ENCODE peak calls at places on chromosomes 2 and 18, in six cellular contexts. J is fibroblast of lung, W is body of pancreas, M is fibroblast of mammary gland, D is pancreas, L is HFF-Myc. N is an unnamed sample.
A peak's percentile ranks its signal among the peaks of the same experiment; 100 is the strongest.

GRCh38 chr2:226447896-226448295 is 351.7 kb downstream of the IRS1 start:
- DNase-seq in J (peak; percentile 10), L (no peak), D (no peak), M (peak; percentile 47), W (no peak), N (peak; percentile 55)

GRCh38 chr2:188330316-188331053 is 38.8 kb downstream of the GULP1 start:
- DNase-seq in W (no peak), D (no peak), J (no peak), L (no peak), M (no peak), N (no peak)

GRCh38 chr18:36403896-36404824 is 106.6 kb downstream of the FHOD3 start:
- DNase-seq in W (no peak), M (no peak), J (no peak), L (no peak), D (no peak), N (no peak)

GRCh38 chr18:7950380-7951143 is 383.4 kb downstream of the PTPRM start:
- DNase-seq in W (no peak), D (no peak), J (peak; percentile 54), M (peak; percentile 83), L (peak; percentile 54), N (peak; percentile 71)

GRCh38 chr2:168712053-168712452 is 90.4 kb upstream of the NOSTRIN start:
- DNase-seq in L (no peak), J (no peak), M (peak; percentile 19), D (no peak), W (no peak), N (no peak)

GRCh38 chr2:88055049-88055435 is 541 bp downstream of the KRCC1 start:
- DNase-seq in L (no peak), J (peak; percentile 66), D (no peak), W (no peak), M (peak; percentile 53), N (peak; percentile 53)

GRCh38 chr2:223781560-223781959 is 55.8 kb downstream of the AP1S3 start:
- DNase-seq in W (no peak), M (no peak), D (no peak), L (no peak), J (no peak), N (no peak)

GRCh38 chr18:48963555-48964480 is 13.1 kb upstream of the SMAD7 start:
- DNase-seq in W (no peak), J (no peak), L (no peak), D (no peak), M (no peak), N (no peak)

GRCh38 chr2:201698588-201699226 is at the start of gene MPP4:
- DNase-seq in M (peak; percentile 68), J (peak; percentile 25), L (peak; percentile 65), D (no peak), W (no peak), N (peak; percentile 73)

GRCh38 chr2:151437630-151438029 is 27.9 kb downstream of the RIF1 start:
- DNase-seq in L (peak; percentile 10), M (peak; percentile 44), W (no peak), J (peak; percentile 55), D (no peak), N (no peak)

GRCh38 chr2:8602809-8603208 is 79.0 kb upstream of the ID2 start:
- DNase-seq in M (peak; percentile 23), D (no peak), J (no peak), W (no peak), L (no peak), N (peak; percentile 50)

GRCh38 chr2:191622374-191623320 is 55.3 kb upstream of the NABP1 start:
- DNase-seq in D (no peak), L (no peak), M (no peak), W (no peak), J (no peak), N (no peak)

GRCh38 chr2:240716130-240716798 is 24.6 kb downstream of the AQP12A start:
- DNase-seq in M (no peak), J (no peak), W (no peak), D (peak; percentile 30), L (no peak), N (no peak)

GRCh38 chr2:7116516-7116915 is 199.3 kb downstream of the RNF144A start:
- DNase-seq in L (no peak), J (no peak), M (no peak), D (no peak), W (no peak), N (no peak)

GRCh38 chr2:7108792-7109557 is 191.8 kb downstream of the RNF144A start:
- DNase-seq in M (no peak), L (no peak), W (no peak), J (no peak), D (no peak), N (no peak)

GRCh38 chr2:7109558-7109935 is 192.3 kb downstream of the RNF144A start:
- DNase-seq in J (no peak), M (no peak), D (no peak), W (no peak), L (no peak), N (no peak)

GRCh38 chr2:7115364-7115763 is 198.2 kb downstream of the RNF144A start:
- DNase-seq in L (no peak), D (no peak), M (no peak), W (no peak), J (no peak), N (no peak)

DNA sequence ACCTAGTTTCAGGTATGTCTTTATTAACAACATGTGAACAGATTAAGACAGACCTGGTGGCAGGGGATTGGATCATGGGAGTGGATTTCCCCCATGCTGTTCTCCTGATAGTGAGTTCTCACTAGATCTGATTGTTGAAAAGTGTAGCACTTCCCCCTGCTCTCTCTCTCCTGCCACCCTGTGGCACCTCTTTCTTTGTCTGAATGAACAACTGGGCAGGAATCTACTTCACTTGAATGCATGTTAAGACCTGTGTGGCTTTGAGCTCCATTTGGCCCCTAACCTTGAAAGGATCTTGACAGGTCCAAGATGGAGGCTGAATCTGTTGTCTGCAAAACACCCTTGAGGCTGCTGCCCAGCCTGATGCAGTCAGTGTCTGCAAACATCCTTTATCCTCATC is 194.4 kb downstream of the RNF144A start:
- DNase-seq in J (no peak), W (no peak), D (no peak), M (no peak), L (no peak), N (no peak)
- TF ChIP-seq CTCF in J (no peak), W (no peak), D (no peak), M (no peak), L (peak; percentile 8), N (peak; percentile 4)

DNA sequence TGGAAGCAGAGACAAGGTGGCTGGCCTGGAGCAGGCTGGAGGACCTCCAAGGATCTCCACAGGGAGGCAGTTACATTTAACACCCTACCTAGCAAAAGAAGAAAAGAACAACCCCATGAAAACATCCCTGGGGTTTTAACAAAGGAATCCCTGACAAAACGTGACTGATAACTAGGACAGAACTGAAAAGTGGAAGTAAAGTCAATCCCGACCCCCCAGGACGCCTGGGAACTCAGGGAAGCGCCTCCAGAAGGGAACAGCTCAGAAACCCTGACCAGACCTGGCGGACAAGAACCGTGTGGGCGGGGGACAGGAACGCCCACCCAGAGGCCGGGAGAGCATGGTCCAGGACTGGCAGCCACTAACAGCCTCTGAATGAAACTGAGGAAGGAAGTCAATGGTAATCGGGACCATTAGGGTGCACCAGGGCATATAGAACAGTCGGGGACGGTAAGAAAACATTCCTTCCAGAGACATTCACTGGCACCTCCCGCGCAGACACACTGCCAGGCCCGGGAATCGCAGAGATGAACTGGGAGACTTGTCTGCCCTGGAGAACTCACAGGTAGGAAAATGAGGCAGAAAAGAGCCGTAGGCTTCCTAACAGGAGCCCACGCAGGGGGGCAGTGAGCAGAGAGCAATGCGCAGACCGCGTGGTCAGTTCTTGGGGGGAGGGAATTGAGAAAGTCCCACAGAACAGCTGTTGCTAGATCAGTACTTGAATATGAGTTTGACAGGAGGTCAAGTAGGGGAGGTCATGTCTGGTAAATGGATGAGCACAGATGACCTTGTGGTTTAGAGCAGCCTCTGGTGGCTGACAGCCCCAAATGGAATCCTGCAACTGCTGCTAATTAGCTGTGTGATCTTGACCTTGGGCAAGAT is 1.3 kb upstream of the TBC1D8 start:
- DNase-seq in J (peak; percentile 75), W (peak; percentile 45), D (peak; percentile 46), L (no peak), M (peak; percentile 82), N (peak; percentile 77)
- H3K4me3 ChIP-seq in J (peak overlapping the region; percentile 58), W (no peak overlapping the region), D (no peak overlapping the region), L (peak overlapping the region; percentile 42), M (peak overlapping the region; percentile 66), N (peak overlapping the region; percentile 74)

GRCh38 chr2:112121682-112122254 is 16.4 kb upstream of the FBLN7 start:
- DNase-seq in M (peak; percentile 70), W (peak; percentile 38), J (peak; percentile 74), L (peak; percentile 15), D (no peak), N (peak; percentile 20)

GRCh38 chr2:112118148-112118547 is 20.0 kb upstream of the FBLN7 start:
- DNase-seq in L (no peak), D (no peak), J (no peak), M (no peak), W (no peak), N (no peak)
- TF ChIP-seq CTCF in L (no peak), D (no peak), J (no peak), M (peak; percentile 16), W (no peak), N (peak; percentile 11)

GRCh38 chr2:239000500-239001073 is 152.7 kb downstream of the TWIST2 start:
- DNase-seq in M (no peak), L (no peak), W (no peak), D (no peak), J (no peak), N (no peak)

GRCh38 chr2:239002960-239003932 is 155.4 kb downstream of the TWIST2 start:
- DNase-seq in L (peak; percentile 54), M (peak; percentile 76), W (no peak), J (peak; percentile 86), D (no peak), N (peak; percentile 91)

GRCh38 chr2:239003933-239004636 is 156.2 kb downstream of the TWIST2 start:
- DNase-seq in J (no peak), D (no peak), M (no peak), W (no peak), L (no peak), N (no peak)

GRCh38 chr2:239001794-239002193 is 153.9 kb downstream of the TWIST2 start:
- DNase-seq in L (no peak), J (no peak), D (no peak), M (no peak), W (no peak), N (no peak)

GRCh38 chr2:239002591-239002959 is 154.7 kb downstream of the TWIST2 start:
- DNase-seq in W (no peak), M (no peak), J (no peak), D (no peak), L (no peak), N (no peak)
- H3K4me3 ChIP-seq in W (no peak overlapping the region), M (no peak overlapping the region), J (no peak overlapping the region), D (no peak overlapping the region), L (peak overlapping the region; percentile 8), N (peak overlapping the region; percentile 10)

GRCh38 chr18:5036523-5036922 is 160.5 kb downstream of the AKAIN1 start:
- DNase-seq in D (no peak), J (no peak), M (no peak), L (no peak), W (no peak), N (no peak)
- TF ChIP-seq CTCF in D (no peak), J (no peak), M (no peak), L (no peak), W (no peak), N (no peak)